ENCODE peak calls at places on chromosomes 13 and 19, in eight cellular contexts. One of them, this sample, is unnamed.

GRCh38 chr13:91347996-91348905 is 764 bp downstream of the MIR17HG start:
- DNase-seq in activated CD4-positive, alpha-beta T cell treated with anti-CD3 and anti-CD28 coated beads for 36 hours: peak
- DNase-seq in A549: peak
- DNase-seq in left colon: peak
- DNase-seq in RPMI7951: peak
- DNase-seq in nephron progenitor cell: peak
- DNase-seq in kidney: peak
- DNase-seq in HFF-Myc: no peak
- DNase-seq in this sample: peak

GRCh38 chr13:39779337-39780270 is 124.1 kb downstream of the COG6 start:
- DNase-seq in HFF-Myc: no peak
- DNase-seq in nephron progenitor cell: no peak
- DNase-seq in A549: no peak
- DNase-seq in kidney: no peak
- DNase-seq in left colon: peak
- DNase-seq in activated CD4-positive, alpha-beta T cell treated with anti-CD3 and anti-CD28 coated beads for 36 hours: peak
- DNase-seq in RPMI7951: peak
- DNase-seq in this sample: peak

GRCh38 chr19:8571006-8571411 is 6.2 kb downstream of the MYO1F start:
- DNase-seq in nephron progenitor cell: no peak
- DNase-seq in kidney: no peak
- DNase-seq in left colon: peak
- DNase-seq in A549: peak
- DNase-seq in HFF-Myc: no peak
- DNase-seq in activated CD4-positive, alpha-beta T cell treated with anti-CD3 and anti-CD28 coated beads for 36 hours: peak
- DNase-seq in RPMI7951: peak
- DNase-seq in this sample: no peak

GRCh38 chr19:42370068-42370520 is 20.0 kb downstream of the CNFN start:
- DNase-seq in RPMI7951: no peak
- DNase-seq in A549: no peak
- DNase-seq in activated CD4-positive, alpha-beta T cell treated with anti-CD3 and anti-CD28 coated beads for 36 hours: no peak
- DNase-seq in HFF-Myc: no peak
- DNase-seq in nephron progenitor cell: no peak
- DNase-seq in kidney: no peak
- DNase-seq in left colon: no peak
- DNase-seq in this sample: no peak

GRCh38 chr13:32228330-32229041 is 86.7 kb downstream of the ZAR1L start:
- DNase-seq in A549: peak
- DNase-seq in kidney: no peak
- DNase-seq in left colon: no peak
- DNase-seq in HFF-Myc: no peak
- DNase-seq in activated CD4-positive, alpha-beta T cell treated with anti-CD3 and anti-CD28 coated beads for 36 hours: peak
- DNase-seq in nephron progenitor cell: no peak
- DNase-seq in RPMI7951: no peak
- DNase-seq in this sample: peak

GRCh38 chr19:41939861-41940442 is 11.7 kb upstream of the ERFL start:
- DNase-seq in kidney: peak
- DNase-seq in activated CD4-positive, alpha-beta T cell treated with anti-CD3 and anti-CD28 coated beads for 36 hours: peak
- DNase-seq in left colon: peak
- DNase-seq in nephron progenitor cell: peak
- DNase-seq in RPMI7951: no peak
- DNase-seq in HFF-Myc: no peak
- DNase-seq in A549: no peak
- DNase-seq in this sample: peak

GRCh38 chr19:35665157-35665556 is 1.2 kb upstream of the UPK1A start:
- DNase-seq in RPMI7951: no peak
- DNase-seq in nephron progenitor cell: no peak
- DNase-seq in left colon: no peak
- DNase-seq in A549: no peak
- DNase-seq in kidney: no peak
- DNase-seq in activated CD4-positive, alpha-beta T cell treated with anti-CD3 and anti-CD28 coated beads for 36 hours: no peak
- DNase-seq in HFF-Myc: no peak
- DNase-seq in this sample: no peak

GRCh38 chr19:17721821-17722220 is 2.5 kb downstream of the MAP1S start:
- DNase-seq in nephron progenitor cell: no peak
- DNase-seq in left colon: no peak
- DNase-seq in HFF-Myc: no peak
- DNase-seq in RPMI7951: peak
- DNase-seq in A549: no peak
- DNase-seq in kidney: no peak
- DNase-seq in activated CD4-positive, alpha-beta T cell treated with anti-CD3 and anti-CD28 coated beads for 36 hours: no peak
- DNase-seq in this sample: no peak

GRCh38 chr19:44623080-44623479 is 9.7 kb downstream of the IGSF23 start:
- DNase-seq in activated CD4-positive, alpha-beta T cell treated with anti-CD3 and anti-CD28 coated beads for 36 hours: no peak
- DNase-seq in kidney: no peak
- DNase-seq in left colon: no peak
- DNase-seq in nephron progenitor cell: no peak
- DNase-seq in HFF-Myc: no peak
- DNase-seq in RPMI7951: peak
- DNase-seq in A549: no peak
- DNase-seq in this sample: no peak

GRCh38 chr19:13118424-13119193 is 545 bp downstream of the NACC1 start:
- DNase-seq in left colon: peak
- DNase-seq in A549: peak
- DNase-seq in nephron progenitor cell: peak
- DNase-seq in activated CD4-positive, alpha-beta T cell treated with anti-CD3 and anti-CD28 coated beads for 36 hours: peak
- DNase-seq in HFF-Myc: no peak
- DNase-seq in kidney: peak
- DNase-seq in RPMI7951: peak
- DNase-seq in this sample: peak

GRCh38 chr13:51221674-51222509 is at the start of gene FAM124A:
- DNase-seq in nephron progenitor cell: peak
- DNase-seq in left colon: peak
- DNase-seq in A549: peak
- DNase-seq in kidney: peak
- DNase-seq in HFF-Myc: no peak
- DNase-seq in RPMI7951: peak
- DNase-seq in activated CD4-positive, alpha-beta T cell treated with anti-CD3 and anti-CD28 coated beads for 36 hours: peak
- DNase-seq in this sample: peak

GRCh38 chr19:38031423-38031770 is 124.4 kb downstream of the SIPA1L3 start:
- DNase-seq in RPMI7951: no peak
- DNase-seq in left colon: no peak
- DNase-seq in nephron progenitor cell: no peak
- DNase-seq in activated CD4-positive, alpha-beta T cell treated with anti-CD3 and anti-CD28 coated beads for 36 hours: no peak
- DNase-seq in A549: peak
- DNase-seq in kidney: no peak
- DNase-seq in HFF-Myc: no peak
- DNase-seq in this sample: no peak

GRCh38 chr19:33399081-33399744 is 25.7 kb downstream of the CEBPG start:
- DNase-seq in nephron progenitor cell: no peak
- DNase-seq in activated CD4-positive, alpha-beta T cell treated with anti-CD3 and anti-CD28 coated beads for 36 hours: no peak
- DNase-seq in kidney: peak
- DNase-seq in A549: no peak
- DNase-seq in RPMI7951: no peak
- DNase-seq in left colon: no peak
- DNase-seq in HFF-Myc: no peak
- DNase-seq in this sample: no peak

GRCh38 chr13:94620286-94620896 is 18.7 kb downstream of the GPR180 start:
- DNase-seq in RPMI7951: no peak
- DNase-seq in nephron progenitor cell: peak
- DNase-seq in left colon: peak
- DNase-seq in HFF-Myc: no peak
- DNase-seq in A549: peak
- DNase-seq in kidney: no peak
- DNase-seq in activated CD4-positive, alpha-beta T cell treated with anti-CD3 and anti-CD28 coated beads for 36 hours: peak
- DNase-seq in this sample: peak

GRCh38 chr19:13899912-13900584 is 5.9 kb downstream of the BRME1 start:
- DNase-seq in HFF-Myc: no peak
- DNase-seq in nephron progenitor cell: no peak
- DNase-seq in A549: no peak
- DNase-seq in RPMI7951: no peak
- DNase-seq in left colon: no peak
- DNase-seq in kidney: no peak
- DNase-seq in activated CD4-positive, alpha-beta T cell treated with anti-CD3 and anti-CD28 coated beads for 36 hours: no peak
- DNase-seq in this sample: no peak

GRCh38 chr19:811007-811434 is 10.7 kb downstream of the PLPPR3 start:
- DNase-seq in left colon: no peak
- DNase-seq in kidney: peak
- DNase-seq in activated CD4-positive, alpha-beta T cell treated with anti-CD3 and anti-CD28 coated beads for 36 hours: no peak
- DNase-seq in RPMI7951: no peak
- DNase-seq in HFF-Myc: no peak
- DNase-seq in nephron progenitor cell: no peak
- DNase-seq in A549: no peak
- DNase-seq in this sample: no peak

GRCh38 chr13:27455331-27455855 is 5.0 kb upstream of the MTIF3 start:
- DNase-seq in A549: no peak
- DNase-seq in left colon: no peak
- DNase-seq in nephron progenitor cell: no peak
- DNase-seq in activated CD4-positive, alpha-beta T cell treated with anti-CD3 and anti-CD28 coated beads for 36 hours: peak
- DNase-seq in HFF-Myc: no peak
- DNase-seq in RPMI7951: peak
- DNase-seq in kidney: no peak
- DNase-seq in this sample: no peak

GRCh38 chr13:21909331-21909730 is 238.5 kb downstream of the FGF9 start:
- DNase-seq in A549: no peak
- DNase-seq in left colon: no peak
- DNase-seq in activated CD4-positive, alpha-beta T cell treated with anti-CD3 and anti-CD28 coated beads for 36 hours: no peak
- DNase-seq in HFF-Myc: no peak
- DNase-seq in kidney: no peak
- DNase-seq in nephron progenitor cell: no peak
- DNase-seq in RPMI7951: peak
- DNase-seq in this sample: no peak

GRCh38 chr13:33723365-33723764 is 94.6 kb upstream of the RFC3 start:
- DNase-seq in A549: no peak
- DNase-seq in HFF-Myc: no peak
- DNase-seq in left colon: no peak
- DNase-seq in activated CD4-positive, alpha-beta T cell treated with anti-CD3 and anti-CD28 coated beads for 36 hours: no peak
- DNase-seq in RPMI7951: no peak
- DNase-seq in nephron progenitor cell: no peak
- DNase-seq in kidney: no peak
- DNase-seq in this sample: no peak

GRCh38 chr19:35843676-35844481 is 8.4 kb downstream of the NPHS1 start:
- DNase-seq in HFF-Myc: no peak
- DNase-seq in A549: peak
- DNase-seq in kidney: no peak
- DNase-seq in nephron progenitor cell: peak
- DNase-seq in left colon: peak
- DNase-seq in RPMI7951: peak
- DNase-seq in activated CD4-positive, alpha-beta T cell treated with anti-CD3 and anti-CD28 coated beads for 36 hours: peak
- DNase-seq in this sample: no peak

GRCh38 chr19:38506723-38507550 is 73.4 kb downstream of the RYR1 start:
- DNase-seq in nephron progenitor cell: peak
- DNase-seq in HFF-Myc: peak
- DNase-seq in RPMI7951: peak
- DNase-seq in activated CD4-positive, alpha-beta T cell treated with anti-CD3 and anti-CD28 coated beads for 36 hours: peak
- DNase-seq in kidney: peak
- DNase-seq in A549: peak
- DNase-seq in left colon: peak
- DNase-seq in this sample: peak

GRCh38 chr13:80341771-80342271 is 895 bp upstream of the SPRY2 start:
- DNase-seq in activated CD4-positive, alpha-beta T cell treated with anti-CD3 and anti-CD28 coated beads for 36 hours: peak
- DNase-seq in A549: peak
- DNase-seq in RPMI7951: peak
- DNase-seq in nephron progenitor cell: peak
- DNase-seq in kidney: no peak
- DNase-seq in HFF-Myc: no peak
- DNase-seq in left colon: peak
- DNase-seq in this sample: peak

GRCh38 chr19:1016647-1017114 is 4.2 kb downstream of the TMEM259 start:
- DNase-seq in HFF-Myc: no peak
- DNase-seq in A549: peak
- DNase-seq in RPMI7951: peak
- DNase-seq in activated CD4-positive, alpha-beta T cell treated with anti-CD3 and anti-CD28 coated beads for 36 hours: no peak
- DNase-seq in left colon: peak
- DNase-seq in nephron progenitor cell: no peak
- DNase-seq in kidney: peak
- DNase-seq in this sample: no peak

GRCh38 chr13:29847501-29847983 is 2.9 kb downstream of the UBL3 start:
- DNase-seq in RPMI7951: peak
- DNase-seq in kidney: no peak
- DNase-seq in nephron progenitor cell: peak
- DNase-seq in A549: peak
- DNase-seq in left colon: peak
- DNase-seq in activated CD4-positive, alpha-beta T cell treated with anti-CD3 and anti-CD28 coated beads for 36 hours: peak
- DNase-seq in HFF-Myc: no peak
- DNase-seq in this sample: no peak

GRCh38 chr19:32404213-32404938 is 1.2 kb upstream of the DPY19L3 start:
- DNase-seq in left colon: peak
- DNase-seq in A549: no peak
- DNase-seq in HFF-Myc: no peak
- DNase-seq in activated CD4-positive, alpha-beta T cell treated with anti-CD3 and anti-CD28 coated beads for 36 hours: no peak
- DNase-seq in kidney: no peak
- DNase-seq in nephron progenitor cell: no peak
- DNase-seq in RPMI7951: no peak
- DNase-seq in this sample: no peak

GRCh38 chr19:1027020-1027952 is 878 bp downstream of the CNN2 start:
- DNase-seq in activated CD4-positive, alpha-beta T cell treated with anti-CD3 and anti-CD28 coated beads for 36 hours: peak
- DNase-seq in left colon: peak
- DNase-seq in HFF-Myc: no peak
- DNase-seq in A549: no peak
- DNase-seq in RPMI7951: peak
- DNase-seq in nephron progenitor cell: no peak
- DNase-seq in kidney: no peak
- DNase-seq in this sample: peak

GRCh38 chr19:6723108-6723618 is 2.7 kb upstream of the C3 start:
- DNase-seq in nephron progenitor cell: no peak
- DNase-seq in A549: peak
- DNase-seq in left colon: no peak
- DNase-seq in RPMI7951: no peak
- DNase-seq in activated CD4-positive, alpha-beta T cell treated with anti-CD3 and anti-CD28 coated beads for 36 hours: no peak
- DNase-seq in kidney: peak
- DNase-seq in HFF-Myc: no peak
- DNase-seq in this sample: no peak

GRCh38 chr13:30363725-30364124 is 56.4 kb upstream of the KATNAL1 start:
- DNase-seq in left colon: no peak
- DNase-seq in nephron progenitor cell: no peak
- DNase-seq in A549: no peak
- DNase-seq in activated CD4-positive, alpha-beta T cell treated with anti-CD3 and anti-CD28 coated beads for 36 hours: no peak
- DNase-seq in kidney: no peak
- DNase-seq in HFF-Myc: no peak
- DNase-seq in RPMI7951: no peak
- DNase-seq in this sample: no peak

GRCh38 chr19:36417752-36418286 is 625 bp downstream of the ZFP82 start:
- DNase-seq in kidney: peak
- DNase-seq in nephron progenitor cell: peak
- DNase-seq in HFF-Myc: peak
- DNase-seq in left colon: no peak
- DNase-seq in RPMI7951: no peak
- DNase-seq in activated CD4-positive, alpha-beta T cell treated with anti-CD3 and anti-CD28 coated beads for 36 hours: no peak
- DNase-seq in A549: no peak
- DNase-seq in this sample: no peak

GRCh38 chr13:95564091-95564490 is 11.6 kb downstream of the CLDN10 start:
- DNase-seq in left colon: no peak
- DNase-seq in A549: peak
- DNase-seq in HFF-Myc: no peak
- DNase-seq in nephron progenitor cell: no peak
- DNase-seq in activated CD4-positive, alpha-beta T cell treated with anti-CD3 and anti-CD28 coated beads for 36 hours: no peak
- DNase-seq in RPMI7951: peak
- DNase-seq in kidney: no peak
- DNase-seq in this sample: no peak

GRCh38 chr19:46732966-46733692 is 12.7 kb upstream of the FKRP start:
- DNase-seq in kidney: no peak
- DNase-seq in activated CD4-positive, alpha-beta T cell treated with anti-CD3 and anti-CD28 coated beads for 36 hours: no peak
- DNase-seq in HFF-Myc: no peak
- DNase-seq in A549: no peak
- DNase-seq in RPMI7951: peak
- DNase-seq in left colon: no peak
- DNase-seq in nephron progenitor cell: no peak
- DNase-seq in this sample: no peak

GRCh38 chr19:32246032-32246431 is 99.4 kb upstream of the ZNF507 start:
- DNase-seq in HFF-Myc: no peak
- DNase-seq in kidney: no peak
- DNase-seq in activated CD4-positive, alpha-beta T cell treated with anti-CD3 and anti-CD28 coated beads for 36 hours: no peak
- DNase-seq in left colon: no peak
- DNase-seq in RPMI7951: no peak
- DNase-seq in nephron progenitor cell: no peak
- DNase-seq in A549: no peak
- DNase-seq in this sample: no peak

GRCh38 chr19:48926909-48927308 is 6.6 kb upstream of the DHDH start:
- DNase-seq in nephron progenitor cell: no peak
- DNase-seq in kidney: no peak
- DNase-seq in left colon: no peak
- DNase-seq in RPMI7951: peak
- DNase-seq in activated CD4-positive, alpha-beta T cell treated with anti-CD3 and anti-CD28 coated beads for 36 hours: peak
- DNase-seq in HFF-Myc: peak
- DNase-seq in A549: peak
- DNase-seq in this sample: no peak

GRCh38 chr19:18379803-18380747 is 5.9 kb upstream of the GDF15 start:
- DNase-seq in HFF-Myc: peak
- DNase-seq in left colon: peak
- DNase-seq in kidney: peak
- DNase-seq in A549: peak
- DNase-seq in RPMI7951: peak
- DNase-seq in activated CD4-positive, alpha-beta T cell treated with anti-CD3 and anti-CD28 coated beads for 36 hours: no peak
- DNase-seq in nephron progenitor cell: no peak
- DNase-seq in this sample: peak